ENCODE peak calls at places on chromosomes 11 and 22, in nine cellular contexts. R is body of pancreas, H is stomach, C is thyroid gland, A is erythroblast, J is lower leg skin, G is uterus, F is right lobe of liver, Y is A549. T is an unnamed sample.

GRCh38 chr11:68077617-68078592 is 39.1 kb downstream of the TCIRG1 start:
- DNase-seq in R (no peak), H (peak; percentile 50), C (peak; percentile 57), A (no peak), J (no peak), G (no peak), F (no peak), Y (no peak), T (peak; percentile 17)

GRCh38 chr11:133896028-133896427 is 50.7 kb upstream of the SPATA19 start:
- DNase-seq in R (no peak), H (no peak), C (no peak), A (no peak), J (no peak), G (no peak), F (no peak), Y (no peak), T (no peak)

GRCh38 chr11:9351956-9352355 is 32.5 kb upstream of the IPO7 start:
- DNase-seq in R (no peak), H (no peak), C (no peak), A (no peak), J (no peak), G (no peak), F (no peak), Y (no peak), T (no peak)

GRCh38 chr11:5809122-5809519 is 397 bp downstream of the OR52N2 start:
- DNase-seq in R (no peak), H (no peak), C (no peak), A (peak; percentile 41), J (no peak), G (no peak), F (no peak), Y (no peak), T (peak; percentile 14)

GRCh38 chr22:25970348-25970995 is 198.8 kb upstream of the SEZ6L start:
- DNase-seq in R (peak; percentile 3), H (no peak), C (peak; percentile 2), A (no peak), J (no peak), G (no peak), F (no peak), Y (no peak), T (no peak)

GRCh38 chr11:6667733-6668374 is 12.2 kb upstream of the DCHS1 start:
- DNase-seq in R (peak; percentile 13), H (no peak), C (no peak), A (peak; percentile 57), J (no peak), G (no peak), F (no peak), Y (no peak), T (peak; percentile 86)

GRCh38 chr11:4191031-4191571 is 96.5 kb downstream of the RRM1 start:
- DNase-seq in R (peak; percentile 11), H (peak; percentile 74), C (no peak), A (no peak), J (no peak), G (no peak), F (peak; percentile 60), Y (no peak), T (no peak)

GRCh38 chr11:126410649-126411048 is 55.2 kb downstream of the ST3GAL4 start:
- DNase-seq in R (no peak), H (no peak), C (no peak), A (no peak), J (no peak), G (no peak), F (no peak), Y (no peak), T (no peak)

DNA sequence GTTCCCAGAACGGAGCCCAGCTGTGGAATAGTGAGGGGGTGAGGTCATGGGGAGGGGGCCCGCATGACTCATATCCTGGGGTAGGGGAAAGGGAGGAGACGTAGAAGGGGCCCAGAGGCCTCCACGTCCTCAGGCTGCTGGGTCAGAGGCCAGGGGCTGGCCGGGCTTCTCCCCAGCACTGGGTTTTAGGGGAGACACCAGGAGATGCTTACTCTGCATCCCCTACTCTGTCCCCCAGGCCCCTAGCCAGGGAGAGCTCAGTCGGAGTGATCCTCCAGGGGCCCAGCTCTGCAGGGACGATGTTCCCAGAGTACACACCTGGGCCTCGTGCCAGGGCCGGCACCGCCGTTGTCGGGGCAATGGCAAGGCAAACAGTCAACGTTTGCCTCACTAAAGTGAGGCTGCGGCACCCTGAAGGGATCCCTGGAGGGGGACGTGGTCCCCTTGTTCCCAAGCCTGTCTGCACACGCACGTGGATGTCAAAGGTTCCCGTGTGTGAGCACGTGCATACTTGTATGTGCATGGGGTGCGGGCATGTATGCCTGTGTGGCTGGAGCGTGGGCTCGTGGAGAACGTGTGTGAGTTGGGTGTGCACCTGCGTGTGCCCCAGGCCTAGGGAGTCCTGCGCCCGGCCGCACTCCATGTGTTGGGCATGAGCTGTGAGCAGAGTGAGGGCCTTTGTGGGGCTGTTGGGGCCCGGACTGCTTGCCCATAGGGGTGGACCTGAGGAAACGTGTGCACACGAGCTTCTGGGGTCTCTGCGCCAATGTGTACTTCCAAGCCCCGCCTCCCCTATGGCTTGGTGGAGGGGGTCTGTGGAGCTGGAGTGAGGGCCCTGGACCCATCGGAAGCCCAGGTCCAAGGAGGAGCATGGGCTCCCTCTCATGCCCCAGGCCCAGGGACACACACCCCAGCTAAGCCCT is 14.2 kb downstream of the PRR33 start:
- DNase-seq in R (peak; percentile 50), H (peak; percentile 61), C (peak; percentile 29), A (no peak), J (peak; percentile 91), G (peak; percentile 82), F (peak; percentile 45), Y (no peak), T (no peak)
- TF ChIP-seq POLR2A in R (no peak), H (no peak), C (no peak), A (no peak), J (no peak), G (no peak), F (no peak), Y (no peak), T (no peak)

GRCh38 chr11:123429336-123429735 is 733 bp upstream of the GRAMD1B start:
- DNase-seq in R (no peak), H (no peak), C (no peak), A (no peak), J (peak; percentile 74), G (no peak), F (no peak), Y (no peak), T (no peak)

GRCh38 chr11:123431619-123432018 is 1.6 kb downstream of the GRAMD1B start:
- DNase-seq in R (no peak), H (no peak), C (no peak), A (no peak), J (peak; percentile 37), G (no peak), F (no peak), Y (peak; percentile 8), T (peak; percentile 53)

GRCh38 chr11:123429851-123430735 is at the start of gene GRAMD1B:
- DNase-seq in R (peak; percentile 26), H (peak; percentile 47), C (peak; percentile 57), A (no peak), J (peak; percentile 87), G (peak; percentile 33), F (peak; percentile 63), Y (peak; percentile 68), T (peak; percentile 93)

GRCh38 chr11:123428221-123428631 is 1.8 kb upstream of the GRAMD1B start:
- DNase-seq in R (no peak), H (no peak), C (no peak), A (no peak), J (peak; percentile 70), G (peak; percentile 30), F (no peak), Y (no peak), T (no peak)

DNA sequence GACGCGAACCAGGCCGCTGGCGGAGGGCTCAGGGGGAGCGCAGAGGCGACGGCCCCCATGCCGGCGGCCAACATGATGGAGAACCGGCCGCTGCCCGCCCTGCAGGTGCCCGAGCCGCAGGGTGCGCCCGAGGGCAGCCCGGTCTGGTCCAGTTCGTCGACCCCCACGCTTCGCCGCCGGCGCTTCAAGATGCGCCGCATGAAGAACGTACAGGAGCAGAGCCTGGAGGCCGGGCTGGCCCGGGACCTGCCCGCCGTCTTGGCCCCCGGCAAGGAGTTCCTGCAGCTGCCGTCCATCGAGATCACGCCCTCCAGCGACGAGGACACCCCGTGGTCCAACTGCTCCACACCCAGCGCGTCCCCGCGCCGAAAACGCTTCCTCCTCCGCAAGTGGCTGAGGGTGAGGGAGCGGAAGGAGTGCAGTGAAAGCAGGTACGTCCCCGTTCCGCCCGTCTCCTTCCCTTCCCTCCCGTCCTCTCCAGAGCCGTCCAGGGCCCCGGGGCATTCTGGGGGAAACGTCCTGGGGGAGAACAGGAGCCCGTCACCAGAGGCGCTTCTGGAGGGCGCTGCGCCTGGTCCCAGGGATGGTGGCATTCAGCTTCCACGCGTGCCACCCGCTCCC is 777 bp downstream of the GRAMD1B start:
- DNase-seq in R (peak; percentile 61), H (peak; percentile 52), C (peak; percentile 69), A (no peak), J (peak; percentile 91), G (peak; percentile 29), F (peak; percentile 83), Y (peak; percentile 49), T (peak; percentile 83)
- TF ChIP-seq POLR2A in R (no peak), H (no peak), C (peak; percentile 30), A (no peak), J (no peak), G (no peak), F (peak; percentile 25), Y (peak; percentile 52), T (no peak)

GRCh38 chr11:66267379-66268209 is 845 bp upstream of the RAB1B start:
- DNase-seq in R (peak; percentile 84), H (peak; percentile 89), C (peak; percentile 88), A (peak; percentile 92), J (peak; percentile 98), G (peak; percentile 92), F (peak; percentile 89), Y (peak; percentile 73), T (peak; percentile 89)

GRCh38 chr11:66268953-66269906 is 791 bp downstream of the RAB1B start:
- DNase-seq in R (peak; percentile 36), H (no peak), C (no peak), A (peak; percentile 69), J (no peak), G (no peak), F (no peak), Y (peak; percentile 61), T (peak; percentile 59)

GRCh38 chr11:66266378-66267038 is 1.9 kb upstream of the RAB1B start:
- DNase-seq in R (no peak), H (no peak), C (no peak), A (no peak), J (no peak), G (no peak), F (no peak), Y (no peak), T (no peak)

GRCh38 chr11:66267039-66267378 is 1.4 kb upstream of the RAB1B start:
- DNase-seq in R (no peak), H (no peak), C (no peak), A (no peak), J (no peak), G (no peak), F (no peak), Y (no peak), T (no peak)

DNA sequence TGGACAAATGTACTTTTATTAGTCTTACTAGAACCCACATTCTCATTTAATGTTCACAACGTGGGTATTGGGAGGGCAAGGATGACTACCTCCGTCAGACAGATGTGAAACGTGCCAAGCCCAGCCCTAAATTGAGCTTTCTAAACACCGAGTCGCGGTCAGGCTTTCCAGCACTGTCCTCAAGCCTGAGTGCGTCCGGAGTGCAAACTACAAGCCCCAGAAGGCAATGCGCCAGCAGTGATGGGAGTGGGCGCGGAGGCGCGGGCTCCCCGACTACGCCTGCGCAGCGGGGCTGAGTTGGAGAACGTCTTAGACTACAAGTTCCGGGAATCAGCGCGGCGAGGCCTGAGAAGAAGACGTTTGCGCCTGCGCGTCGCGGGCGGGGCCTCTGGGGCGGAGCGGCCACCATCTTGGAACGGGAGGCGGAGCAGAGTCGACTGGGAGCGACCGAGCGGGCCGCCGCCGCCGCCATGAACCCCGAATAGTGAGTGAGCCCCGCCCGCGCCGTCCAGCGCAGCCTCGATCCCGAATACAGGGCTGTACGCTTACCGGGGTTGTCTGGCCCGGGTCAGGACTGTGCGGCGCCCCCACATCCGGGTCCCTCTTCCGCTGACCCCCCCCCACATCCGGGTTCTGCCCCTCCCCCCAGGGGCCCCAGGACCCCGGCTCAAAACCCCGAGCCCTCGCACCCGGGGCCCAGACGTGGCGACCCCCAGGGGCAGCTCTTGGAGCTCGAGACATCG is at the start of gene RAB1B:
- DNase-seq in R (peak; percentile 100), H (peak; percentile 100), C (peak; percentile 100), A (peak; percentile 100), J (peak; percentile 100), G (peak; percentile 100), F (peak; percentile 100), Y (peak; percentile 94), T (peak; percentile 100)
- TF ChIP-seq POLR2A in R (peak; percentile 22), H (no peak), C (peak; percentile 78), A (peak; percentile 74), J (no peak), G (peak; percentile 81), F (peak; percentile 49), Y (peak; percentile 9), T (peak; percentile 81)

GRCh38 chr22:50196256-50196655 is 4.6 kb upstream of the SELENOO start:
- DNase-seq in R (no peak), H (no peak), C (no peak), A (no peak), J (no peak), G (no peak), F (no peak), Y (no peak), T (no peak)
- TF ChIP-seq POLR2A in R (no peak), H (no peak), C (no peak), A (no peak), J (no peak), G (no peak), F (no peak), Y (no peak), T (no peak)

T was measured in NB4.